ENCODE peak calls at places on chromosomes 6 and 20, in five cellular contexts. D is Ammon's horn; A is hypothalamus; J is activated gamma-delta T cell treated with anti-CD3 and anti-CD28 coated beads, Interleukin-2, amount 50 U/mL, for 16 hours; K is NCI-H226. F is an unnamed sample.

GRCh38 chr6:118679293-118679692 is 27.9 kb upstream of the CEP85L start:
- DNase-seq in A (no peak), D (no peak), J (no peak), K (peak; percentile 20), F (no peak)

GRCh38 chr20:50919567-50919966 is 11.7 kb downstream of the ADNP start:
- DNase-seq in D (no peak), K (peak; percentile 79), A (no peak), J (no peak), F (peak; percentile 71)

GRCh38 chr6:23655502-23655901 is 470.5 kb upstream of the NRSN1 start:
- DNase-seq in K (no peak), A (no peak), J (no peak), D (no peak), F (no peak)

GRCh38 chr20:62149532-62150235 is 6.1 kb downstream of the SS18L1 start:
- DNase-seq in A (peak; percentile 11), J (no peak), K (no peak), D (peak; percentile 57), F (no peak)

GRCh38 chr20:52240802-52241201 is 49.2 kb upstream of the ZFP64 start:
- DNase-seq in K (no peak), A (no peak), D (no peak), J (no peak), F (no peak)

GRCh38 chr20:23773127-23773526 is 22.4 kb upstream of the CST1 start:
- DNase-seq in D (no peak), K (no peak), A (no peak), J (no peak), F (no peak)

GRCh38 chr20:23049933-23050838 is 714 bp upstream of the THBD start:
- DNase-seq in K (peak; percentile 37), D (no peak), A (no peak), J (no peak), F (no peak)

GRCh38 chr20:20437314-20437713 is 69.4 kb downstream of the INSM1 start:
- DNase-seq in D (no peak), K (no peak), A (no peak), J (no peak), F (no peak)

GRCh38 chr6:139204978-139205377 is 70.1 kb downstream of the HECA start:
- DNase-seq in D (no peak), A (no peak), J (no peak), K (no peak), F (no peak)

GRCh38 chr6:90079555-90080490 is 185.6 kb downstream of the GJA10 start:
- DNase-seq in D (no peak), J (peak; percentile 28), A (no peak), K (no peak), F (no peak)

GRCh38 chr20:47610247-47610944 is 108.7 kb downstream of the NCOA3 start:
- DNase-seq in K (peak; percentile 62), A (no peak), D (no peak), J (peak; percentile 52), F (no peak)

GRCh38 chr20:45545754-45546453 is 1.3 kb downstream of the EPPIN start:
- DNase-seq in D (peak; percentile 32), K (peak; percentile 14), A (no peak), J (no peak), F (no peak)

GRCh38 chr6:35643162-35643535 is 45.6 kb downstream of the FKBP5 start:
- DNase-seq in K (no peak), D (no peak), A (no peak), J (no peak), F (no peak)